ENCODE peak calls at places on chromosomes 16 and 17, in four cellular contexts. R is AG04450, X is Peyer's patch, A is PC-3. C is an unnamed sample.

GRCh38 chr17:41048441-41048840 is 1.3 kb upstream of the KRTAP2-1 start:
- DNase-seq in R (no peak), X (no peak), A (peak; percentile 78), C (no peak)

GRCh38 chr16:85528528-85529387 is 84.4 kb upstream of the GSE1 start:
- DNase-seq in R (no peak), X (peak; percentile 65), A (no peak), C (no peak)

GRCh38 chr16:17467923-17468540 is 2.7 kb downstream of the XYLT1 start:
- DNase-seq in R (peak; percentile 32), X (peak; percentile 86), A (no peak), C (peak; percentile 25)

GRCh38 chr16:81715358-81716196 is 63.5 kb upstream of the PLCG2 start:
- DNase-seq in R (no peak), X (no peak), A (no peak), C (peak; percentile 70)

GRCh38 chr17:28151001-28151400 is 108.5 kb downstream of the NLK start:
- DNase-seq in R (no peak), X (no peak), A (no peak), C (no peak)

GRCh38 chr17:51064061-51064735 is 56.5 kb downstream of the SPAG9 start:
- DNase-seq in R (no peak), X (no peak), A (peak; percentile 73), C (no peak)

GRCh38 chr16:86566601-86566965 is at the start of gene FOXC2:
- DNase-seq in R (peak; percentile 81), X (peak; percentile 77), A (no peak), C (peak; percentile 35)

GRCh38 chr16:10870137-10870776 is 6.7 kb upstream of the CIITA start:
- DNase-seq in R (no peak), X (no peak), A (no peak), C (no peak)

GRCh38 chr17:16269658-16270057 is 52.6 kb downstream of the PIGL start:
- DNase-seq in R (no peak), X (no peak), A (peak; percentile 44), C (no peak)

GRCh38 chr16:18050234-18050633 is 286.3 kb downstream of the NPIPA8 start:
- DNase-seq in R (no peak), X (no peak), A (no peak), C (no peak)

GRCh38 chr17:67262420-67262819 is 17.4 kb upstream of the HELZ start:
- DNase-seq in R (no peak), X (no peak), A (no peak), C (no peak)

GRCh38 chr16:19997264-19997663 is 76.4 kb downstream of the GPR139 start:
- DNase-seq in R (no peak), X (no peak), A (no peak), C (no peak)

GRCh38 chr16:66809765-66810164 is 8.4 kb upstream of the TERB1 start:
- DNase-seq in R (no peak), X (no peak), A (no peak), C (no peak)

GRCh38 chr16:70713781-70714180 is 27.9 kb upstream of the MTSS2 start:
- DNase-seq in R (no peak), X (no peak), A (no peak), C (no peak)

GRCh38 chr17:35889818-35890773 is 9.9 kb upstream of the CCL5 start:
- DNase-seq in R (no peak), X (no peak), A (no peak), C (no peak)

GRCh38 chr17:7673239-7673638 is 14.1 kb downstream of the TP53 start:
- DNase-seq in R (no peak), X (peak; percentile 74), A (peak; percentile 59), C (no peak)

GRCh38 chr17:17342242-17342945 is 39.2 kb downstream of the NT5M start:
- DNase-seq in R (no peak), X (no peak), A (no peak), C (no peak)

GRCh38 chr16:2697401-2697948 is 15.2 kb downstream of the KCTD5 start:
- DNase-seq in R (no peak), X (no peak), A (no peak), C (no peak)

GRCh38 chr16:88591577-88592021 is 21.4 kb downstream of the ZC3H18 start:
- DNase-seq in R (no peak), X (peak; percentile 68), A (no peak), C (no peak)

GRCh38 chr17:8856869-8857575 is 10.5 kb downstream of the PIK3R6 start:
- DNase-seq in R (no peak), X (peak; percentile 40), A (no peak), C (no peak)

GRCh38 chr16:89004209-89004831 is 27.3 kb upstream of the CBFA2T3 start:
- DNase-seq in R (no peak), X (no peak), A (no peak), C (no peak)

GRCh38 chr17:2755941-2756724 is 6.7 kb upstream of the CCDC92B start:
- DNase-seq in R (no peak), X (no peak), A (no peak), C (no peak)

GRCh38 chr16:71709231-71709781 is 15.2 kb downstream of the PHLPP2 start:
- DNase-seq in R (no peak), X (no peak), A (peak; percentile 19), C (no peak)

GRCh38 chr17:75557075-75557851 is 30.3 kb upstream of the MYO15B start:
- DNase-seq in R (no peak), X (peak; percentile 77), A (peak; percentile 78), C (no peak)

GRCh38 chr17:48757524-48757961 is 29.0 kb upstream of the HOXB13 start:
- DNase-seq in R (no peak), X (no peak), A (peak; percentile 54), C (no peak)
- H3K27me3 ChIP-seq in R (peaks cover 69% of the 10 kb centered on the region), X (peaks cover 28% of the 10 kb centered on the region), A (no peaks in the 10 kb centered on the region), C (peaks cover 18% of the 10 kb centered on the region)

DNA sequence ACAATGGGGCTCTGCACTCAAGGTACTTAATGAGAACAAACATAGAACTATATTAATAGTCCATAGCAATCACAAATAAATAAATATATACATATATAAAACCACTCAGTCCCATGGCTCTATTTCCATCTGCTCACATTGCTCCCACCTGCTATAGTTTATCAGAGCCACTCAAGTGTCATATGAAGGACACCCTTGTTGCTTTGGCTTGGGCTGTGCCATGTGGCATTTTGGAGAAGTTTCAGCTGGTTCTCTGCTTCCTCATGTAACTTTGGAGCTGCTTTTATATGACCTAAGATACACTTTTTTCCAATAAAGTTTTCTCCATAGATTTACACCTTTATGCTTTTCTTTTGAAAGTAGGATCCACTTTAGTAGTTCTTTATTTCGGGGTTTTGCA is 126.4 kb downstream of the KCNJ2 start:
- DNase-seq in R (no peak), X (no peak), A (no peak), C (no peak)
- H3K27ac ChIP-seq in R (no peak overlapping the region), X (no peak overlapping the region), A (no peak overlapping the region), C (no peak overlapping the region)

GRCh38 chr16:35687071-35687470 is 2227.7 kb downstream of the TP53TG3F start:
- DNase-seq in R (no peak), X (no peak), A (no peak), C (no peak)

GRCh38 chr16:35689764-35690163 is 2230.4 kb downstream of the TP53TG3F start:
- DNase-seq in R (no peak), X (no peak), A (no peak), C (no peak)

GRCh38 chr16:35686595-35686994 is 2227.2 kb downstream of the TP53TG3F start:
- DNase-seq in R (no peak), X (no peak), A (no peak), C (no peak)

GRCh38 chr16:35690413-35690812 is 2231.0 kb downstream of the TP53TG3F start:
- DNase-seq in R (no peak), X (no peak), A (no peak), C (no peak)

DNA sequence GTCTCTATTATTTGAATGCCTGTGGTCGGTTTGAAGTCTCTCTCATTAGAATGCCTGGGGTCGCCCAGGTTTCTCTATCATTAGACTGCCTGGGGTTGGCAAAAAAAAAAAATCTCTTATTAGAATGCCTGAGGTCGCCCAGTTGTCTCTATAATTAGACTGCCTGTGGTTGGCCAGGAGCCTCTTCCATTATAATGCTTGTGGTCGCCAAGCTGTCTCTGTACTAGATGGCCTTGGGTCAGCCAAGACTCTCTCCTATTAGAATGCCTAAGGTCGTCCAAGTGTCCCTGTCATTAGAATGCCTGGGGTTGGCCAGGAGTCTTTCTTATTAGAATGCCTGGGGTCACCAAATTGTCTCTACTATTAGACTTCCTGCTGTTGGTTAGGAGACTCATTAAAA is 2228.4 kb downstream of the TP53TG3F start:
- DNase-seq in R (no peak), X (no peak), A (no peak), C (no peak)
- H3K9me3 ChIP-seq in R (peaks cover 52% of the 10 kb centered on the region), X (no peaks in the 10 kb centered on the region), A (no peaks in the 10 kb centered on the region), C (no peaks in the 10 kb centered on the region)

GRCh38 chr16:79715088-79715487 is 114.6 kb upstream of the MAF start:
- DNase-seq in R (no peak), X (no peak), A (no peak), C (no peak)

GRCh38 chr16:79714440-79714839 is 113.9 kb upstream of the MAF start:
- DNase-seq in R (no peak), X (no peak), A (no peak), C (no peak)

GRCh38 chr16:79716645-79717323 is 116.2 kb upstream of the MAF start:
- DNase-seq in R (no peak), X (no peak), A (no peak), C (no peak)

GRCh38 chr16:79712273-79712672 is 111.7 kb upstream of the MAF start:
- DNase-seq in R (no peak), X (no peak), A (no peak), C (no peak)

DNA sequence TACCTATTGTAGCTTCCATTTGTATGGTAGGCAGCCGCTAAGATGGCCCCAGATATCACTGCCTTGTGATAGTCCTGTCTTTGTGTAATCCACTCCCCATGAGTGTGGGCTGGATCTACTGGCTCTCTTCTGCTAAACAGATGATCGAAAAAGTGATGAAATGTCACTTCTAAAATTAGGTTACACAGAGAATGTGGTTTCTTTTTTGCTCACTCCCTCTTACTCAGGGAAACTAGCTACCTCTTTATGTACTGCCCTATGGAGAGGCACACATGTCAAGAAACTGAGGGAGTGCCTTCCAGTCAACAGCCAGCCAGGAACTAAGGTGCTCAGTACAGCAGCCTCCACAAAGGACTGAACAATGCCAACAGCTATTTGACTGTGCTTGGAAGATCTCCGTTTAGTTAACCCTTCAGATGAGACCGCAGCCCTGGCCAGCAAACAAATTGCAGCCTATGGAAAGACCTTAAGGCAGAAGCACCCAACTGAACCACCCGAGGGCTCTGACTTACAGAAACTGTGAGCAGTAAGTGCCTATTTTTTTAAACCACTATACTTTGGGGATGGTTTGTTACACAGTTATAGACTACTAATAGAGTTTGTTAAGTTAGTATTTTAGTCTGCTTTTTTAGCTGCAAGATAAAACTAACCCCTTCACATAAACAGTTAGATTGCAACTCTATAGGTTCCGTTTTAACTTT is 113.2 kb upstream of the MAF start:
- DNase-seq in R (no peak), X (no peak), A (no peak), C (no peak)
- H3K27me3 ChIP-seq in R (peaks cover 2% of the 10 kb centered on the region), X (no peaks in the 10 kb centered on the region), A (no peaks in the 10 kb centered on the region), C (no peaks in the 10 kb centered on the region)

GRCh38 chr17:81097943-81098308 is 63.0 kb downstream of the BAIAP2 start:
- DNase-seq in R (no peak), X (peak; percentile 61), A (peak; percentile 79), C (no peak)
- H3K27ac ChIP-seq in R (peak overlapping the region; percentile 47), X (no peak overlapping the region), A (peak overlapping the region; percentile 90), C (no peak overlapping the region)

C was measured in naive thymus-derived CD4-positive, alpha-beta T cell.